ENCODE peak calls at places on chromosomes 6 and 20, in seven cellular contexts. B is HCT116, D is IMR-90, U is Peyer's patch, P is BE2C, O is right lobe of liver, Y is lower lobe of right lung. C is an unnamed sample.

GRCh38 chr6:71524201-71524600 is 235.6 kb downstream of the OGFRL1 start:
- DNase-seq in O (no peak), B (no peak), Y (no peak), P (no peak), U (no peak), D (no peak), C (no peak)

GRCh38 chr6:659179-659578 is 2.3 kb upstream of the HUS1B start:
- DNase-seq in B (no peak), D (no peak), U (no peak), P (no peak), Y (no peak), O (no peak), C (no peak)

GRCh38 chr6:25042599-25042936 is 106.8 kb upstream of the RIPOR2 start:
- DNase-seq in B (no peak), U (peak; percentile 48), Y (no peak), O (no peak), D (no peak), P (no peak), C (no peak)

GRCh38 chr20:19457551-19457950 is 245.1 kb downstream of the SLC24A3 start:
- DNase-seq in Y (no peak), D (no peak), B (no peak), O (no peak), P (no peak), U (no peak), C (no peak)

GRCh38 chr6:99613398-99613704 is 6.7 kb downstream of the PRDM13 start:
- DNase-seq in Y (peak; percentile 54), U (no peak), P (peak; percentile 69), O (no peak), B (no peak), D (peak; percentile 18), C (no peak)

GRCh38 chr6:55082021-55082420 is 92.3 kb upstream of the HCRTR2 start:
- DNase-seq in Y (no peak), O (no peak), D (no peak), U (no peak), P (no peak), B (no peak), C (no peak)

GRCh38 chr6:105601541-105602174 is 198.8 kb upstream of the PREP start:
- DNase-seq in P (no peak), D (peak; percentile 100), Y (peak; percentile 60), B (no peak), U (peak; percentile 25), O (no peak), C (no peak)

GRCh38 chr20:53769041-53769440 is 175.4 kb upstream of the ZNF217 start:
- DNase-seq in U (no peak), P (no peak), D (peak; percentile 71), Y (no peak), O (no peak), B (no peak), C (no peak)

GRCh38 chr20:34037121-34037520 is 43.4 kb downstream of the RALY start:
- DNase-seq in B (no peak), P (no peak), Y (no peak), D (no peak), O (no peak), U (peak; percentile 38), C (no peak)

GRCh38 chr20:50111120-50111828 is 1.7 kb downstream of the UBE2V1 start:
- DNase-seq in U (no peak), D (peak; percentile 73), B (no peak), P (peak; percentile 33), Y (no peak), O (no peak), C (no peak)

GRCh38 chr20:50561379-50562078 is 51.3 kb downstream of the PTPN1 start:
- DNase-seq in B (peak; percentile 95), U (no peak), O (no peak), P (no peak), Y (no peak), D (peak; percentile 99), C (peak; percentile 93)

GRCh38 chr6:17962436-17963031 is 24.9 kb downstream of the KIF13A start:
- DNase-seq in U (no peak), O (no peak), D (peak; percentile 96), B (no peak), Y (peak; percentile 53), P (peak; percentile 15), C (peak; percentile 91)

GRCh38 chr20:45934587-45935415 is at the start of gene PCIF1:
- DNase-seq in D (peak; percentile 98), O (peak; percentile 99), U (peak; percentile 98), B (peak; percentile 93), P (peak; percentile 98), Y (peak; percentile 98), C (peak; percentile 95)

GRCh38 chr6:36700071-36700811 is 2.6 kb downstream of the RAB44 start:
- DNase-seq in U (no peak), O (peak; percentile 27), D (no peak), P (no peak), B (no peak), Y (no peak), C (no peak)

GRCh38 chr6:159988983-159989454 is 20.1 kb downstream of the IGF2R start:
- DNase-seq in O (no peak), Y (no peak), P (no peak), U (no peak), D (no peak), B (no peak), C (no peak)

GRCh38 chr20:41009960-41010359 is 18.7 kb upstream of the TOP1 start:
- DNase-seq in B (no peak), U (no peak), O (no peak), D (peak; percentile 69), Y (no peak), P (no peak), C (no peak)

GRCh38 chr6:14476793-14477531 is 359.4 kb downstream of the CD83 start:
- DNase-seq in B (no peak), Y (no peak), P (no peak), D (peak; percentile 100), O (peak; percentile 66), U (no peak), C (peak; percentile 78)

GRCh38 chr6:170405311-170405975 is 98.9 kb downstream of the FAM120B start:
- DNase-seq in B (no peak), O (no peak), D (peak; percentile 97), Y (no peak), U (no peak), P (no peak), C (peak; percentile 62)

GRCh38 chr20:40643891-40644290 is 45.1 kb downstream of the MAFB start:
- DNase-seq in U (no peak), D (no peak), B (no peak), O (no peak), P (no peak), Y (no peak), C (no peak)

GRCh38 chr6:128491643-128492206 is 28.7 kb downstream of the PTPRK start:
- DNase-seq in P (peak; percentile 47), O (no peak), Y (no peak), U (no peak), B (no peak), D (peak; percentile 65), C (no peak)

GRCh38 chr6:12844284-12845223 is 128.0 kb downstream of the PHACTR1 start:
- DNase-seq in Y (no peak), D (peak; percentile 1), U (no peak), B (peak; percentile 10), O (no peak), P (no peak), C (peak; percentile 10)

GRCh38 chr20:258963-259362 is 1.4 kb downstream of the DEFB132 start:
- DNase-seq in P (no peak), U (peak; percentile 20), D (peak; percentile 16), B (peak; percentile 33), Y (no peak), O (no peak), C (no peak)
- TF ChIP-seq CTCF in P (no peak), U (no peak), D (peak; percentile 25), B (peak; percentile 26), Y (peak; percentile 9), O (no peak), C (peak; percentile 13)

GRCh38 chr20:31711416-31712111 is 11.1 kb downstream of the BCL2L1 start:
- DNase-seq in P (no peak), B (no peak), D (no peak), U (no peak), Y (no peak), O (no peak), C (no peak)

GRCh38 chr20:31715766-31716165 is 6.9 kb downstream of the BCL2L1 start:
- DNase-seq in O (no peak), D (no peak), B (no peak), P (no peak), Y (no peak), U (no peak), C (no peak)

GRCh38 chr20:31712112-31712553 is 10.5 kb downstream of the BCL2L1 start:
- DNase-seq in P (no peak), O (no peak), U (no peak), Y (no peak), B (no peak), D (no peak), C (no peak)

GRCh38 chr20:31712564-31713311 is 9.9 kb downstream of the BCL2L1 start:
- DNase-seq in O (peak; percentile 58), Y (peak; percentile 84), D (peak; percentile 82), P (no peak), B (peak; percentile 92), U (peak; percentile 34), C (peak; percentile 70)

GRCh38 chr20:31713312-31714049 is 9.2 kb downstream of the BCL2L1 start:
- DNase-seq in O (peak; percentile 59), Y (peak; percentile 66), P (no peak), B (peak; percentile 69), D (peak; percentile 91), U (no peak), C (peak; percentile 79)
- H3K4me3 ChIP-seq in O (no peak overlapping the region), Y (peak overlapping the region; percentile 37), P (no peak overlapping the region), B (peak overlapping the region; percentile 5), D (peak overlapping the region; percentile 12), U (no peak overlapping the region), C (peak overlapping the region; percentile 22)

GRCh38 chr20:21529863-21530262 is 16.0 kb upstream of the NKX2-2 start:
- DNase-seq in D (no peak), B (peak; percentile 38), U (no peak), O (no peak), Y (no peak), P (no peak), C (no peak)
- TF ChIP-seq CTCF in D (no peak), B (no peak), U (peak; percentile 22), O (peak; percentile 75), Y (no peak), P (peak; percentile 47), C (peak; percentile 43)

GRCh38 chr6:165846123-165846966 is 183.3 kb upstream of the PDE10A start:
- DNase-seq in P (no peak), B (no peak), Y (no peak), U (no peak), D (peak; percentile 8), O (no peak), C (no peak)
- H3K4me3 ChIP-seq in P (no peak overlapping the region), B (no peak overlapping the region), Y (peak overlapping the region; percentile 32), U (no peak overlapping the region), D (peak overlapping the region; percentile 29), O (no peak overlapping the region), C (no peak overlapping the region)